ENCODE peak calls at places on chromosomes 2 and 18, in five cellular contexts. B is NT2/D1, P is cardiac fibroblast, J is neuronal stem cell, O is AG08396. Z is an unnamed sample.

GRCh38 chr2:194126418-194126817 is 1530.6 kb upstream of the SLC39A10 start:
- DNase-seq in B (no peak), P (no peak), J (no peak), O (no peak), Z (no peak)

GRCh38 chr2:62698653-62699052 is 6.9 kb upstream of the EHBP1 start:
- DNase-seq in B (no peak), P (no peak), J (no peak), O (no peak), Z (no peak)

GRCh38 chr2:223041527-223042109 is 10.4 kb upstream of the KCNE4 start:
- DNase-seq in B (peak; percentile 28), P (peak; percentile 98), J (no peak), O (peak; percentile 91), Z (peak; percentile 83)

GRCh38 chr18:64639536-64639935 is 490.6 kb upstream of the LINC00305 start:
- DNase-seq in B (no peak), P (no peak), J (no peak), O (no peak), Z (no peak)

GRCh38 chr2:128318776-128319456 is at the start of gene HS6ST1:
- DNase-seq in B (peak; percentile 75), P (peak; percentile 74), J (peak; percentile 85), O (peak; percentile 94), Z (peak; percentile 89)

GRCh38 chr2:105504459-105504858 is 105.6 kb upstream of the FHL2 start:
- DNase-seq in B (no peak), P (no peak), J (no peak), O (no peak), Z (no peak)

GRCh38 chr2:215609089-215610032 is 173.5 kb upstream of the FN1 start:
- DNase-seq in B (no peak), P (peak; percentile 86), J (no peak), O (no peak), Z (no peak)

GRCh38 chr2:126890962-126891450 is 7.7 kb upstream of the TEX51 start:
- DNase-seq in B (no peak), P (no peak), J (no peak), O (no peak), Z (no peak)

GRCh38 chr18:62881509-62882016 is 166.2 kb downstream of the PHLPP1 start:
- DNase-seq in B (no peak), P (peak; percentile 97), J (no peak), O (peak; percentile 83), Z (peak; percentile 78)

GRCh38 chr18:46899274-46899948 is 17.9 kb downstream of the PIAS2 start:
- DNase-seq in B (peak; percentile 40), P (no peak), J (peak; percentile 40), O (no peak), Z (no peak)

GRCh38 chr18:75041586-75041985 is 167.4 kb downstream of the PTGR3 start:
- DNase-seq in B (no peak), P (peak; percentile 43), J (no peak), O (peak; percentile 48), Z (peak; percentile 35)

GRCh38 chr18:48902023-48902855 is 48.5 kb downstream of the SMAD7 start:
- DNase-seq in B (no peak), P (peak; percentile 94), J (no peak), O (peak; percentile 93), Z (peak; percentile 94)

GRCh38 chr2:183027443-183027842 is 10.8 kb downstream of the NCKAP1 start:
- DNase-seq in B (no peak), P (no peak), J (no peak), O (no peak), Z (no peak)

GRCh38 chr2:174485763-174486613 is 841 bp downstream of the GPR155 start:
- DNase-seq in B (no peak), P (peak; percentile 38), J (no peak), O (peak; percentile 30), Z (no peak)

GRCh38 chr2:32772623-32773221 is 144.9 kb downstream of the TTC27 start:
- DNase-seq in B (peak; percentile 20), P (peak; percentile 79), J (peak; percentile 56), O (peak; percentile 70), Z (peak; percentile 65)

GRCh38 chr2:173884403-173884802 is 80.8 kb downstream of the SP3 start:
- DNase-seq in B (peak; percentile 33), P (peak; percentile 66), J (peak; percentile 9), O (peak; percentile 45), Z (peak; percentile 26)

Z was measured in hepatic stellate cell.